ENCODE peak calls at places on chromosomes 1 and 21, in six cellular contexts. H is AG04450; Y is A172; W is naive thymus-derived CD8-positive, alpha-beta T cell; S is epithelial cell of esophagus; Z is glutamatergic neuron. J is an unnamed sample.

GRCh38 chr1:25676488-25676887 is 59.9 kb downstream of the MAN1C1 start:
- DNase-seq in W (no peak), Z (no peak), S (peak; percentile 22), Y (peak; percentile 37), H (no peak), J (no peak)

GRCh38 chr1:26328597-26328996 is 10.8 kb downstream of the CD52 start:
- DNase-seq in H (no peak), W (no peak), Y (no peak), S (no peak), Z (no peak), J (no peak)

GRCh38 chr1:34013958-34014737 is 150.3 kb downstream of the HMGB4 start:
- DNase-seq in Z (peak; percentile 64), Y (no peak), S (no peak), H (no peak), W (no peak), J (no peak)

GRCh38 chr1:218164930-218165686 is 120.0 kb upstream of the RRP15 start:
- DNase-seq in S (no peak), H (no peak), Z (peak; percentile 62), W (no peak), Y (no peak), J (no peak)

GRCh38 chr1:233143266-233143665 is 152.3 kb downstream of the PCNX2 start:
- DNase-seq in S (no peak), H (no peak), Z (no peak), W (no peak), Y (no peak), J (no peak)

GRCh38 chr1:68358439-68358838 is 91.3 kb downstream of the RPE65 start:
- DNase-seq in Z (no peak), W (no peak), S (no peak), H (no peak), Y (no peak), J (no peak)

GRCh38 chr1:243814718-243815117 is 35.3 kb downstream of the AKT3 start:
- DNase-seq in W (no peak), Y (no peak), S (no peak), Z (no peak), H (no peak), J (no peak)

GRCh38 chr1:170290971-170291370 is 145.2 kb downstream of the NTMT2 start:
- DNase-seq in Z (no peak), S (peak; percentile 2), W (no peak), Y (no peak), H (no peak), J (no peak)

GRCh38 chr1:110338200-110339039 is 757 bp upstream of the RBM15 start:
- DNase-seq in H (no peak), W (peak; percentile 98), Z (peak; percentile 91), Y (peak; percentile 99), S (peak; percentile 100), J (peak; percentile 94)

GRCh38 chr1:17892851-17893250 is 137.7 kb downstream of the ACTL8 start:
- DNase-seq in S (no peak), H (no peak), W (no peak), Y (no peak), Z (no peak), J (no peak)

GRCh38 chr21:36504067-36505058 is 24.4 kb upstream of the CLDN14 start:
- DNase-seq in Z (no peak), W (no peak), H (peak; percentile 24), Y (peak; percentile 45), S (peak; percentile 61), J (peak; percentile 19)